ENCODE peak calls at places on chromosomes 4 and X, in seven cellular contexts. S is activated CD4-positive, alpha-beta T cell treated with anti-CD3 and anti-CD28 coated beads, Interleukin-2, amount 50 U/mL, for 24 hours; W is memory B cell; R is head of caudate nucleus; U is suprapubic skin; O is Daoy; Z is fibroblast of lung. J is an unnamed sample.

GRCh38 chrX:31213941-31214340 is 142.1 kb upstream of the FTHL17 start:
- DNase-seq in O (no peak), S (no peak), W (peak), Z (no peak), U (no peak), R (peak), J (peak)

GRCh38 chr4:165293927-165294649 is 33.4 kb upstream of the MSMO1 start:
- DNase-seq in W (no peak), Z (no peak), R (no peak), O (no peak), U (no peak), S (no peak), J (no peak)

GRCh38 chr4:1178300-1179088 is 6.1 kb upstream of the SPON2 start:
- DNase-seq in O (no peak), R (no peak), U (no peak), W (no peak), Z (no peak), S (no peak), J (peak)

GRCh38 chr4:75289843-75290616 is 224.2 kb downstream of the RCHY1 start:
- DNase-seq in S (no peak), U (no peak), O (no peak), Z (no peak), W (peak), R (no peak), J (peak)

GRCh38 chr4:83082777-83083176 is 31.8 kb downstream of the PLAC8 start:
- DNase-seq in U (no peak), O (peak), Z (peak), R (no peak), S (no peak), W (no peak), J (no peak)

GRCh38 chr4:109972786-109973528 is 60.3 kb downstream of the EGF start:
- DNase-seq in U (no peak), W (no peak), R (no peak), S (no peak), O (no peak), Z (no peak), J (no peak)

GRCh38 chrX:28586891-28587635 is at the start of gene IL1RAPL1:
- DNase-seq in S (no peak), W (no peak), U (no peak), R (peak), Z (peak), O (no peak), J (peak)

GRCh38 chr4:55838356-55838755 is 15.1 kb upstream of the EXOC1 start:
- DNase-seq in S (no peak), Z (peak), R (no peak), O (no peak), U (no peak), W (no peak), J (no peak)

GRCh38 chr4:17580969-17581368 is 4.0 kb downstream of the LAP3 start:
- DNase-seq in U (no peak), Z (peak), W (no peak), R (no peak), O (peak), S (no peak), J (no peak)

GRCh38 chrX:334971-335757 is 16.6 kb upstream of the GTPBP6 start:
- DNase-seq in Z (no peak), O (no peak), U (peak), W (no peak), R (no peak), S (no peak), J (no peak)

J was measured in D341Med.